ENCODE peak calls at places on chromosomes 16 and 17, in nine cellular contexts. C is stomach, Y is breast epithelium, D is transverse colon, Q is prostate gland, N is SK-N-SH, U is sigmoid colon, I is GM23338, A is HCT116. W is an unnamed sample. For H3K4me1, the result is how much of the 10 kb centered on the place peaks cover.

GRCh38 chr16:55495616-55496289 is 13.1 kb upstream of the LPCAT2 start:
- DNase-seq in C (no peak), Y (no peak), D (no peak), Q (peak), N (no peak), U (no peak), I (peak), A (no peak), W (no peak)

GRCh38 chr16:54135361-54136275 is 151.0 kb downstream of the IRX3 start:
- DNase-seq in C (no peak), Y (no peak), D (no peak), Q (no peak), N (no peak), U (no peak), I (no peak), A (no peak), W (no peak)

GRCh38 chr17:81020767-81021497 is 14.0 kb upstream of the BAIAP2 start:
- DNase-seq in C (no peak), Y (no peak), D (peak), Q (no peak), N (peak), U (peak), I (no peak), A (no peak), W (peak)

GRCh38 chr16:52548261-52549010 is 1.5 kb upstream of the TOX3 start:
- DNase-seq in C (no peak), Y (no peak), D (no peak), Q (no peak), N (no peak), U (no peak), I (peak), A (no peak), W (no peak)

GRCh38 chr16:2212362-2213324 is 2.0 kb upstream of the BRICD5 start:
- DNase-seq in C (peak), Y (peak), D (no peak), Q (peak), N (no peak), U (no peak), I (no peak), A (no peak), W (no peak)

GRCh38 chr16:79104567-79104966 is 496.0 kb downstream of the MAF start:
- DNase-seq in C (no peak), Y (no peak), D (no peak), Q (no peak), N (no peak), U (no peak), I (peak), A (no peak), W (no peak)

GRCh38 chr16:31427441-31428276 is 501 bp downstream of the COX6A2 start:
- DNase-seq in C (peak), Y (no peak), D (peak), Q (no peak), N (peak), U (peak), I (peak), A (no peak), W (peak)

GRCh38 chr16:76941091-76941490 is 249.9 kb upstream of the MON1B start:
- DNase-seq in C (no peak), Y (no peak), D (no peak), Q (no peak), N (no peak), U (no peak), I (no peak), A (no peak), W (no peak)

GRCh38 chr17:11251561-11252107 is 10.6 kb downstream of the SHISA6 start:
- DNase-seq in C (no peak), Y (no peak), D (no peak), Q (no peak), N (no peak), U (no peak), I (no peak), A (no peak), W (no peak)

GRCh38 chr16:2952679-2953078 is 11.4 kb upstream of the KREMEN2 start:
- DNase-seq in C (no peak), Y (no peak), D (no peak), Q (peak), N (no peak), U (no peak), I (no peak), A (no peak), W (no peak)

GRCh38 chr17:77011173-77012011 is 129.4 kb upstream of the SEC14L1 start:
- DNase-seq in C (peak), Y (no peak), D (peak), Q (peak), N (peak), U (no peak), I (peak), A (peak), W (no peak)

GRCh38 chr16:23826528-23827244 is 9.1 kb upstream of the PRKCB start:
- DNase-seq in C (no peak), Y (no peak), D (no peak), Q (no peak), N (no peak), U (no peak), I (no peak), A (no peak), W (no peak)

GRCh38 chr16:5790512-5790911 is 692.9 kb upstream of the EEF2KMT start:
- DNase-seq in C (no peak), Y (no peak), D (no peak), Q (no peak), N (no peak), U (no peak), I (peak), A (no peak), W (no peak)

GRCh38 chr17:35432176-35433074 is at the start of gene SLFN12:
- DNase-seq in C (peak), Y (no peak), D (peak), Q (no peak), N (no peak), U (peak), I (peak), A (no peak), W (peak)

GRCh38 chr16:4506450-4506849 is 30.3 kb downstream of the HMOX2 start:
- DNase-seq in C (peak), Y (no peak), D (peak), Q (peak), N (peak), U (peak), I (peak), A (peak), W (no peak)

GRCh38 chr16:77683845-77684526 is 38.3 kb upstream of the NUDT7 start:
- DNase-seq in C (no peak), Y (no peak), D (no peak), Q (no peak), N (peak), U (no peak), I (no peak), A (no peak), W (no peak)

GRCh38 chr17:42848093-42848492 is 2.9 kb upstream of the AOC3 start:
- DNase-seq in C (no peak), Y (no peak), D (no peak), Q (no peak), N (no peak), U (no peak), I (no peak), A (no peak), W (no peak)

GRCh38 chr17:282912-283882 is 69.4 kb downstream of the RPH3AL start:
- DNase-seq in C (no peak), Y (peak), D (no peak), Q (no peak), N (no peak), U (peak), I (no peak), A (no peak), W (peak)

GRCh38 chr16:66248096-66248495 is 118.4 kb upstream of the CDH5 start:
- DNase-seq in C (peak), Y (peak), D (peak), Q (no peak), N (no peak), U (peak), I (no peak), A (no peak), W (no peak)

GRCh38 chr16:69378760-69379159 is 7.0 kb downstream of the TERF2 start:
- DNase-seq in C (no peak), Y (no peak), D (no peak), Q (no peak), N (no peak), U (no peak), I (no peak), A (no peak), W (no peak)

GRCh38 chr16:4892356-4893102 is 44.4 kb downstream of the PPL start:
- DNase-seq in C (no peak), Y (no peak), D (no peak), Q (no peak), N (no peak), U (no peak), I (no peak), A (no peak), W (no peak)

GRCh38 chr17:28173071-28173561 is 130.6 kb downstream of the NLK start:
- DNase-seq in C (no peak), Y (no peak), D (no peak), Q (no peak), N (no peak), U (no peak), I (peak), A (no peak), W (no peak)

GRCh38 chr16:79599837-79600635 is 501 bp downstream of the MAF start:
- DNase-seq in C (peak), Y (peak), D (no peak), Q (peak), N (peak), U (peak), I (peak), A (no peak), W (peak)

GRCh38 chr17:33328129-33328528 is 35.0 kb upstream of the ASIC2 start:
- DNase-seq in C (no peak), Y (no peak), D (no peak), Q (no peak), N (no peak), U (no peak), I (peak), A (no peak), W (no peak)

GRCh38 chr17:74359916-74360315 is 1.8 kb downstream of the BTBD17 start:
- DNase-seq in C (no peak), Y (no peak), D (no peak), Q (no peak), N (no peak), U (no peak), I (no peak), A (no peak), W (no peak)

GRCh38 chr16:70298988-70299938 is at the start of gene DDX19B:
- DNase-seq in C (peak), Y (peak), D (peak), Q (peak), N (peak), U (peak), I (peak), A (peak), W (peak)

GRCh38 chr17:64209356-64209941 is 53.6 kb downstream of the TEX2 start:
- DNase-seq in C (no peak), Y (no peak), D (no peak), Q (no peak), N (no peak), U (no peak), I (no peak), A (no peak), W (no peak)

GRCh38 chr17:48576479-48577309 is 1.5 kb downstream of the HOXB4 start:
- DNase-seq in C (no peak), Y (no peak), D (no peak), Q (no peak), N (no peak), U (peak), I (no peak), A (no peak), W (no peak)

GRCh38 chr17:33014751-33015150 is 23.1 kb downstream of the SPACA3 start:
- DNase-seq in C (peak), Y (no peak), D (no peak), Q (no peak), N (peak), U (no peak), I (no peak), A (no peak), W (no peak)

GRCh38 chr16:14300631-14301149 is 229.6 kb downstream of the MRTFB start:
- DNase-seq in C (peak), Y (peak), D (peak), Q (peak), N (peak), U (peak), I (peak), A (peak), W (peak)

GRCh38 chr17:35116845-35117244 is 2.8 kb downstream of the RAD51D start:
- DNase-seq in C (no peak), Y (no peak), D (no peak), Q (no peak), N (no peak), U (no peak), I (peak), A (no peak), W (no peak)

GRCh38 chr17:77886387-77886728 is 72.1 kb upstream of the TNRC6C start:
- DNase-seq in C (peak), Y (no peak), D (no peak), Q (no peak), N (no peak), U (no peak), I (no peak), A (no peak), W (peak)

GRCh38 chr16:19879241-19879792 is 5.3 kb downstream of the GPRC5B start:
- DNase-seq in C (no peak), Y (no peak), D (no peak), Q (peak), N (peak), U (no peak), I (peak), A (no peak), W (no peak)

GRCh38 chr16:13492046-13492445 is 427.9 kb upstream of the ERCC4 start:
- DNase-seq in C (no peak), Y (no peak), D (no peak), Q (no peak), N (no peak), U (no peak), I (no peak), A (no peak), W (no peak)

DNA sequence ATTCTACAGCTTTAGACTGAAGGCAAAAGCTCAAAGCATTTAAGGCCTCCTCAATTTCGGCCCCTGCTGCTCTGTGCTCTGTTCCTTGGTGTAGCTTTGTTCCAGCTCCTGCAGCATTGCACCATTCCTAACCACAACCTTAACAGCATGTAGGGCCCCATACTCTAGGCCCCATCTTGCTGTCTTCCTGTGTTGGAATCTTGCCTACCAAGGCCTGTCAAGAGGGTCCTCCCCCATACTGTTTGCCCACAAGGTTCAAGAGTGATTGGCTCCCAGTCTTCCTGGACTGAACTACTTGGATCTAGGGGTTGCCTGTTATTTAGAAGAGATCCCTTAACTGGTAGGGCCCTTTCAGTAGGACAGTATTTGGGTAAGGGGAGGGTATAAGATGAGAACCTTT is 26.8 kb downstream of the TRPV2 start:
- DNase-seq in C (no peak), Y (no peak), D (no peak), Q (no peak), N (no peak), U (no peak), I (peak), A (no peak), W (no peak)
- H3K4me1 ChIP-seq in C (half or more), Y (under half), D (under half), Q (under half), N (under half), U (under half), I (under half), A (under half), W (under half)

GRCh38 chr17:40341808-40342574 is 22.5 kb downstream of the GJD3 start:
- DNase-seq in C (peak), Y (peak), D (peak), Q (peak), N (peak), U (peak), I (peak), A (no peak), W (peak)
- TF ChIP-seq POLR2AphosphoS5 in C (peak), Y (no peak), D (peak), Q (peak), N (peak), U (peak), I (peak), A (peak), W (peak)

GRCh38 chr16:89334050-89334449 is 116.5 kb downstream of the ZNF778 start:
- DNase-seq in C (no peak), Y (no peak), D (no peak), Q (no peak), N (no peak), U (no peak), I (no peak), A (no peak), W (no peak)
- H3K4me1 ChIP-seq in C (under half), Y (under half), D (under half), Q (under half), N (under half), U (half or more), I (under half), A (half or more), W (half or more)

GRCh38 chr16:89297870-89298545 is 80.5 kb downstream of the ZNF778 start:
- DNase-seq in C (no peak), Y (no peak), D (no peak), Q (no peak), N (no peak), U (no peak), I (no peak), A (no peak), W (no peak)
- TF ChIP-seq POLR2AphosphoS5 in C (no peak), Y (no peak), D (no peak), Q (no peak), N (no peak), U (no peak), I (no peak), A (peak), W (no peak)

DNA sequence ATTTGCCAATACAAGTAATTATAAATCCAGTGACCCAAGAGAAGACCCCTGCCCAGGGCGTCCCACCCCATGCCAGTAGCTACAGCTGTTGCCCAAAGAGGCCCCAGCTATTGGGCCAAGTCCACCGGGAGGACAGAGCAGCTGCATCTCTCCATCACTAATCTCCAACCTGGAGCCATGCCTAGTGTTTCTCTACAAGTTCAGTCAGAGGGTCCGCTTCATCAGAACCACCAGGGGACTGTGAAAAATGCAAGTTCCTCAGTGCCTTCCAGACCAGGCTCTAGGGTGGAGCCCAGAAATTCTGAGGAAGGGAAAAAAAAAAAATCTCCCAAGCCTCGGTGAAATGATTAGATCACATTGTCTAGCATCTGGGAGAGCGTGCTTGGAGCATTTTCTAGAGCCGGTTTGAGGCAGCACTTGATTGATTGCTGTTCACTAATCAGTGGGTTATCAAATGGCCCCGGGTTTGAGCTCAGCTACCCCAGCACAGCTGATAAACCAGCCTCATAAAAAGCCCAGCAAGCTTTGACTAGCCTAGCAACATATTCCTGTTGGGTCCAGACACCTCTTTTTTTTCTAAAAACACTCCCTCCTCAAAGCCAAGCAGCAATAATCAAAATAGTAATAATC is 22.3 kb upstream of the HERPUD1 start:
- DNase-seq in C (no peak), Y (no peak), D (no peak), Q (no peak), N (peak), U (no peak), I (no peak), A (no peak), W (no peak)
- H3K4me1 ChIP-seq in C (under half), Y (under half), D (under half), Q (under half), N (under half), U (under half), I (under half), A (under half), W (under half)

GRCh38 chr17:82594571-82594970 is 53.7 kb downstream of the WDR45B start:
- DNase-seq in C (no peak), Y (no peak), D (no peak), Q (no peak), N (peak), U (no peak), I (no peak), A (no peak), W (no peak)

GRCh38 chr17:82595893-82596292 is 52.4 kb downstream of the WDR45B start:
- DNase-seq in C (no peak), Y (no peak), D (peak), Q (no peak), N (peak), U (no peak), I (no peak), A (no peak), W (peak)

GRCh38 chr17:82596837-82597672 is 51.2 kb downstream of the WDR45B start:
- DNase-seq in C (no peak), Y (no peak), D (no peak), Q (no peak), N (peak), U (no peak), I (no peak), A (no peak), W (peak)

GRCh38 chr17:82598256-82599011 is 49.8 kb downstream of the WDR45B start:
- DNase-seq in C (no peak), Y (no peak), D (no peak), Q (no peak), N (peak), U (peak), I (no peak), A (no peak), W (no peak)

DNA sequence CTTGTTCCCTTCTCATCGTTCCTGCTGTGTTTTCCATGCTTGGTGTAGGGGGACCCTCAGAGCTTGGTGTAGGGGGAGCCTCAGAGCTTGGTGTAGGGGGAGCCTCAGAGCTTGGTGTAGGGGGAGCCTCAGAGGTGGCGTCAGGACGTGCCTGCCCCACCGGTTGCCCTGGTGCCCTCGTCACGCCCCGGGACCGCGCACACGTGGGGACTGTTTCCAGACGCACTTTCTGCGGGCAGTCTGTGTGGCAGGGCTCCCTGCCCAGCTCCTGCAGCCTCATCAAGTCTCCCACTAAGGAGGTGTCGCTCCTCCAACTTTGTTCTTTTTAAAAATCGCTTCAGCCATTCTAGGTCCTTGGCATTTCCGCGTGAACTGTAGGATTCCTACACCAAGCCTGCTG is 51.9 kb downstream of the WDR45B start:
- DNase-seq in C (no peak), Y (no peak), D (no peak), Q (no peak), N (peak), U (no peak), I (no peak), A (no peak), W (no peak)
- TF ChIP-seq POLR2AphosphoS5 in C (no peak), Y (no peak), D (no peak), Q (no peak), N (no peak), U (no peak), I (no peak), A (no peak), W (no peak)